ENCODE peak calls at places on chromosomes 5 and 9, in ten cellular contexts. B is tibial nerve; C is EL; F is mucosa of gallbladder; H is A172; K is fibroblast of the conjunctiva; L is stimulated activated CD4-positive, alpha-beta T cell treated with anti-CD3 and anti-CD28 coated beads, Interleukin-4, amount 100 ng/mL, for 1 hour; P is globus pallidus; T is right atrium auricular region; S is stimulated activated CD8-positive, alpha-beta memory T cell treated with anti-CD3 and anti-CD28 coated beads, Interleukin-4, amount 100 ng/mL, for 1 hour. M is an unnamed sample.
A peak's percentile ranks its signal among the peaks of the same experiment; 100 is the strongest.

GRCh38 chr5:133870661-133871060 is 97.8 kb downstream of the C5orf15 start:
- DNase-seq in P (no peak), F (peak; percentile 40), T (no peak), K (peak; percentile 21), B (no peak), L (no peak), S (no peak), H (peak; percentile 75), C (peak; percentile 72), M (no peak)

GRCh38 chr5:84327591-84327990 is 57.1 kb downstream of the EDIL3 start:
- DNase-seq in S (no peak), K (no peak), P (no peak), L (no peak), T (no peak), C (no peak), F (no peak), H (no peak), B (no peak), M (no peak)

GRCh38 chr5:127040779-127041520 is 10.6 kb upstream of the MARCHF3 start:
- DNase-seq in T (no peak), H (peak; percentile 28), L (no peak), B (no peak), C (peak; percentile 35), P (no peak), K (no peak), F (no peak), S (no peak), M (no peak)

GRCh38 chr9:77588319-77588937 is 59.7 kb downstream of the GNA14 start:
- DNase-seq in T (no peak), C (peak; percentile 91), F (no peak), K (peak; percentile 23), P (no peak), H (peak; percentile 92), S (no peak), L (no peak), B (no peak), M (no peak)

GRCh38 chr5:307794-308579 is 13.5 kb upstream of the AHRR start:
- DNase-seq in P (no peak), C (no peak), B (no peak), K (no peak), T (no peak), H (no peak), S (no peak), F (no peak), L (no peak), M (no peak)

GRCh38 chr5:175700991-175701390 is 43.1 kb downstream of the HRH2 start:
- DNase-seq in T (no peak), H (no peak), S (no peak), L (no peak), B (no peak), F (no peak), C (no peak), K (no peak), P (no peak), M (no peak)

GRCh38 chr9:31272456-31273295 is 1111.8 kb upstream of the ACO1 start:
- DNase-seq in P (no peak), S (no peak), H (peak; percentile 66), F (no peak), L (no peak), B (no peak), K (no peak), T (no peak), C (no peak), M (no peak)

GRCh38 chr5:159764283-159764927 is 151.9 kb upstream of the ADRA1B start:
- DNase-seq in P (no peak), H (peak; percentile 90), C (peak; percentile 96), T (no peak), B (peak; percentile 4), F (peak; percentile 16), K (peak; percentile 68), L (no peak), S (no peak), M (no peak)

M was measured in NCI-H1930.